ENCODE peak calls at places on chromosomes 12 and 14, in eight cellular contexts. G is ovary; N is PC-3; U is putamen; R is amniotic stem cell; E is activated CD8-positive, alpha-beta memory T cell treated with anti-CD3 and anti-CD28 coated beads for 48 hours; Q is spleen; H is smooth muscle cell of the brain vasculature. A is an unnamed sample.

GRCh38 chr14:81594012-81594411 is 60.4 kb upstream of the SEL1L start:
- DNase-seq in G (no peak), N (no peak), U (peak), R (no peak), E (no peak), Q (no peak), H (no peak), A (no peak)

GRCh38 chr12:58286353-58286752 is 345.0 kb downstream of the ATP23 start:
- DNase-seq in G (no peak), N (no peak), U (no peak), R (no peak), E (no peak), Q (no peak), H (no peak), A (no peak)

GRCh38 chr12:53091756-53092155 is 5.7 kb upstream of the IGFBP6 start:
- DNase-seq in G (no peak), N (no peak), U (no peak), R (no peak), E (no peak), Q (no peak), H (no peak), A (no peak)

GRCh38 chr14:54699087-54699530 is 132.2 kb downstream of the SAMD4A start:
- DNase-seq in G (no peak), N (no peak), U (no peak), R (no peak), E (no peak), Q (no peak), H (no peak), A (no peak)

GRCh38 chr12:45232146-45232731 is 16.3 kb downstream of the ANO6 start:
- DNase-seq in G (no peak), N (no peak), U (no peak), R (no peak), E (no peak), Q (no peak), H (no peak), A (no peak)

GRCh38 chr14:71905860-71906259 is 26.4 kb upstream of the RGS6 start:
- DNase-seq in G (no peak), N (no peak), U (no peak), R (no peak), E (no peak), Q (no peak), H (no peak), A (no peak)

GRCh38 chr12:58668831-58669230 is 251.5 kb downstream of the LRIG3 start:
- DNase-seq in G (no peak), N (no peak), U (no peak), R (peak), E (no peak), Q (no peak), H (peak), A (peak)

GRCh38 chr14:61569308-61569707 is 126.0 kb upstream of the HIF1A start:
- DNase-seq in G (no peak), N (no peak), U (no peak), R (no peak), E (no peak), Q (no peak), H (no peak), A (no peak)

GRCh38 chr12:51678086-51678724 is 87.2 kb downstream of the SCN8A start:
- DNase-seq in G (no peak), N (peak), U (peak), R (no peak), E (no peak), Q (no peak), H (no peak), A (peak)

GRCh38 chr14:102733326-102733725 is 43.9 kb upstream of the TRAF3 start:
- DNase-seq in G (no peak), N (no peak), U (no peak), R (no peak), E (no peak), Q (no peak), H (no peak), A (no peak)

A was measured in hepatic stellate cell.